ENCODE peak calls at places on chromosomes 12 and 14, in four cellular contexts. J is HepG2, R is H1, F is K562. V is an unnamed sample.
A peak's percentile ranks its signal among the peaks of the same experiment; 100 is the strongest.

GRCh38 chr14:21308479-21309237 is 28.8 kb downstream of the RPGRIP1 start:
- DNase-seq in F (peak; percentile 93), J (peak; percentile 100), R (peak; percentile 92), V (peak; percentile 10)

GRCh38 chr14:50399251-50400032 is 2.8 kb upstream of the CDKL1 start:
- DNase-seq in F (no peak), J (no peak), R (no peak), V (peak; percentile 80)

GRCh38 chr12:20628999-20629398 is 66.1 kb upstream of the SLCO1C1 start:
- DNase-seq in J (peak; percentile 70), F (no peak), R (no peak), V (no peak)

GRCh38 chr12:85059594-85059993 is 23.4 kb downstream of the LRRIQ1 start:
- DNase-seq in F (no peak), J (no peak), R (no peak), V (no peak)

GRCh38 chr12:4355843-4356327 is 23.6 kb downstream of the FGF23 start:
- DNase-seq in F (peak; percentile 78), R (peak; percentile 67), J (peak; percentile 28), V (peak; percentile 15)

GRCh38 chr12:25926536-25926935 is 31.9 kb upstream of the RASSF8 start:
- DNase-seq in J (no peak), F (no peak), R (no peak), V (no peak)

GRCh38 chr14:88269816-88270416 is 53.2 kb downstream of the KCNK10 start:
- DNase-seq in F (no peak), R (no peak), J (no peak), V (no peak)

GRCh38 chr12:115227137-115227615 is 543.2 kb upstream of the TBX3 start:
- DNase-seq in R (no peak), F (no peak), J (peak; percentile 80), V (no peak)

GRCh38 chr14:76782115-76782884 is 21.0 kb downstream of the VASH1 start:
- DNase-seq in J (no peak), F (no peak), R (no peak), V (no peak)

GRCh38 chr14:102026934-102027333 is 59.9 kb downstream of the HSP90AA1 start:
- DNase-seq in J (no peak), F (no peak), R (no peak), V (no peak)

GRCh38 chr12:1595026-1595561 is 713 bp upstream of the FBXL14 start:
- DNase-seq in F (no peak), R (no peak), J (no peak), V (no peak)

GRCh38 chr12:66405395-66405794 is 103.1 kb downstream of the HELB start:
- DNase-seq in R (no peak), F (no peak), J (no peak), V (no peak)

GRCh38 chr14:35386673-35387125 is 17.9 kb downstream of the NFKBIA start:
- DNase-seq in F (peak; percentile 92), J (no peak), R (no peak), V (peak; percentile 98)

GRCh38 chr12:112283541-112283940 is 98.7 kb downstream of the HECTD4 start:
- DNase-seq in J (no peak), F (no peak), R (no peak), V (no peak)

GRCh38 chr12:105275997-105276760 is 40.2 kb upstream of the APPL2 start:
- DNase-seq in R (no peak), F (no peak), J (no peak), V (no peak)

GRCh38 chr12:64180951-64181350 is 41.1 kb downstream of the KICS2 start:
- DNase-seq in R (no peak), F (no peak), J (no peak), V (peak; percentile 17)

GRCh38 chr12:62933871-62934798 is 815 bp downstream of the PPM1H start:
- DNase-seq in J (no peak), R (no peak), F (peak; percentile 57), V (peak; percentile 42)

DNA sequence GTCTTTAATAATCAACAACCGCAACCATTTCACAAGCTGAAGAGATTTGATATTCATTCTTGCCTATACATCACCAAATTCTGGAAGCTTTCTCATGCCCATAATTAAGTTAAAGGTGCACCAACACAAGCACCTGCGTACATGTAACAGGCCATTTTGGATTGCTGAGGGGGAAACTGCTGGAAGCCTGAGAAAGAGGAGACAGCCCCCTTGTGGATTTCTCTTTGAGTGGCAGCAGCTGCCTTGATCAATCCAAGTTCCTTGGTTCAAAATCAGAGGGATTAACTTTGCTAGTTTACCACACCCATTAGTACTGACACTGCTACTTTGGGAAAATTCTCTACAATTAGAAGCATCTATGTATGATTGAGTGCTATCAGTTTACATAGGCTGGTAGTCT is 321.1 kb downstream of the NOVA1 start:
- DNase-seq in F (no peak), J (no peak), R (no peak), V (peak; percentile 74)
- TF ChIP-seq JUND in F (no peak), J (no peak), R (no peak), V (no peak)

GRCh38 chr12:131194166-131194565 is 240.5 kb downstream of the ADGRD1 start:
- DNase-seq in R (no peak), F (peak; percentile 64), J (no peak), V (peak; percentile 54)
- TF ChIP-seq JUND in R (no peak), F (no peak), J (no peak), V (no peak)

GRCh38 chr14:90275820-90276219 is 19.5 kb downstream of the PSMC1 start:
- DNase-seq in J (no peak), F (no peak), R (no peak), V (no peak)
- TF ChIP-seq JUND in J (no peak), F (no peak), R (no peak), V (no peak)

DNA sequence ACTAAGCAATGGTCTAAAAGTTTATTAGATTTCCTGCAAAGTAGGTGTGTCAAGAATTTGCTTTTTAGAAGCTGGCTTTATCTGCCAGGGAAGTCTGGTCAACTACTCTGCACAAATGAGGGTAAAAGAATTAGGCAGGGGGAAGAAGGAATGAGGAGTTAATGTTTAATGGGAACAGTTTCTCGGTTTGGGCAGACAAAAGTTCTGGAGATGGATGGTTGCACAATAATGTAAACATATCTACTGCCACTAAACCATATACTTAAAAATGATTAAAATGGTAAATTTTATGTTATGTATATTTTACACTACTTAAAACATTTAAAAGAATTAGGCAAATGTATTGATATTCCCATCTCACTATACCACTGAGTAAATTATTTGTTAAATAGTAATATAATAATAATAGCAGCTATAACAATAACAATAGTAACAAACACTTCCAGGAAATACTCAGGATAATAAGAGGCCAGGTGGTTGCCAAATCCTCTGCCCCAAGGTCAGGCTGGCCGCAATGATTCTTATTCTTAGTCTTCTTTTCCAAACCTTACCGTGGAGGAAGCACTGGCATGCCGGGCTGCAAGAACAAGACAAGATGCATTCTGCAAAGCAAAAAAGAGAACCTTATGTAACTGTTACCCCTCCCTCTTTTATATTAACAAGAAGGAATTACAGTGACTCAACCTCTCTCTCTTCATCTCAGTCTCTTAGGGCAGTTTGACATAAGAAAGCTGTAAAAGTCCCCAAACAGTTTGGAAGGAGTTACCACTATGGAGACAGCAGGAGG is 13.9 kb downstream of the CS start:
- DNase-seq in R (no peak), J (no peak), F (no peak), V (no peak)
- TF ChIP-seq JUND in R (no peak), J (no peak), F (no peak), V (no peak)

DNA sequence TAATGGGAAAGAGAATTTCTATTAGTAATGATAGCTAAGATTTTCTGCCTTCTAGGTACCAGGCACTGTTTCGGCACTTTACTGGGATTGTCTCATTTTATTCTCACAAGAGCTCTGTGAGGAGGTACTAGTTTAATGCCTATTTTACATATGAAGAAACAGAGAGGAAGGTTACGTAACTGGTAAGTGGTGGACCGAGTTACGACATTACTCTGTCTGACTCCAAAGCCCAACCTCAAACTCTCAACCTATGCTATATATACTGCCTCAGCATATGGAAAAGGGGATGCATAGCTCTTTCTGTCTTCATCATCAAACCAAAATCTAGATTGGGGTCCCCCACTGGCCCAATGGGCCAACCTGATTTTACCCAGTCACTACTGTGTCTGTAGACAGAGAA is 133.5 kb downstream of the KTN1 start:
- DNase-seq in R (no peak), F (no peak), J (no peak), V (no peak)
- TF ChIP-seq JUND in R (no peak), F (no peak), J (no peak), V (no peak)

GRCh38 chr14:74917646-74918081 is 5.4 kb downstream of the RPS6KL1 start:
- DNase-seq in J (no peak), R (no peak), F (no peak), V (no peak)
- TF ChIP-seq JUND in J (no peak), R (no peak), F (no peak), V (no peak)

GRCh38 chr14:77931441-77931840 is 131.5 kb downstream of the ADCK1 start:
- DNase-seq in J (no peak), R (no peak), F (no peak), V (no peak)
- TF ChIP-seq JUND in J (no peak), R (no peak), F (no peak), V (no peak)

DNA sequence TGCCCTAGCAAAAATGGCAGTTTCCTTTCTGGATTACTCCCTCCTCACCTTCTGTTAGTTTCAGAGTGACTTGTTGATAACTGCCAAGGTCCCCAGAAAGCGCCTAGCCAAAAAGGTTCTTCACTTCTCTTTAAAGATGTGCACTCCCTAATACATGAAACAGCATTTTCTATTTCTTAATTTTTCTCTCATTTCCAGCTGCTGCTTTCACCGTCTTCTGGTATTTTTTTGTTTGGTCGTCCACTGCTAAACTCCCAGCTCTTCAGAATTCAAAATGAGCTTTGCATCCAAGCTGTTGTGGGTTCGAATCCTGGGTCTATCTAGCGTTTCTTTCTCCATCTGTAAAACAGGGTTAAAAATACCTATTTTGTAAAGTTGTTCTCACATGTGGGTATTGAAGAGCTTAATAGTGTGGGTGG is 402 bp upstream of the BORCS5 start:
- DNase-seq in F (no peak), J (no peak), R (no peak), V (no peak)
- TF ChIP-seq JUND in F (no peak), J (no peak), R (no peak), V (no peak)

V was measured in T47D.